ENCODE peak calls at places on chromosomes 2 and 18, in four cellular contexts. One of them, this sample, is unnamed.

GRCh38 chr2:156423674-156424282 is 12.4 kb upstream of the GPD2 start:
- DNase-seq in astrocyte of the spinal cord: no peak
- DNase-seq in Jurkat, Clone E6-1: no peak
- DNase-seq in fibroblast of the aortic adventitia: no peak
- DNase-seq in this sample: no peak

GRCh38 chr2:225566798-225567197 is 167.3 kb downstream of the NYAP2 start:
- DNase-seq in astrocyte of the spinal cord: no peak
- DNase-seq in Jurkat, Clone E6-1: no peak
- DNase-seq in fibroblast of the aortic adventitia: no peak
- DNase-seq in this sample: no peak

GRCh38 chr2:145644820-145645302 is 1124.9 kb upstream of the ZEB2 start:
- DNase-seq in astrocyte of the spinal cord: no peak
- DNase-seq in Jurkat, Clone E6-1: no peak
- DNase-seq in fibroblast of the aortic adventitia: no peak
- DNase-seq in this sample: no peak

GRCh38 chr2:99956232-99957030 is 186.0 kb downstream of the AFF3 start:
- DNase-seq in astrocyte of the spinal cord: no peak
- DNase-seq in Jurkat, Clone E6-1: no peak
- DNase-seq in fibroblast of the aortic adventitia: no peak
- DNase-seq in this sample: no peak

GRCh38 chr2:240364582-240364960 is 70.9 kb upstream of the GPC1 start:
- DNase-seq in astrocyte of the spinal cord: no peak
- DNase-seq in Jurkat, Clone E6-1: no peak
- DNase-seq in fibroblast of the aortic adventitia: no peak
- DNase-seq in this sample: no peak

GRCh38 chr2:197952540-197953202 is 148.3 kb downstream of the PLCL1 start:
- DNase-seq in astrocyte of the spinal cord: peak
- DNase-seq in Jurkat, Clone E6-1: no peak
- DNase-seq in fibroblast of the aortic adventitia: no peak
- DNase-seq in this sample: no peak

GRCh38 chr18:47100214-47100831 is 50.0 kb downstream of the HDHD2 start:
- DNase-seq in astrocyte of the spinal cord: peak
- DNase-seq in Jurkat, Clone E6-1: peak
- DNase-seq in fibroblast of the aortic adventitia: peak
- DNase-seq in this sample: peak

GRCh38 chr2:55553321-55553720 is 33.8 kb downstream of the CFAP36 start:
- DNase-seq in astrocyte of the spinal cord: no peak
- DNase-seq in Jurkat, Clone E6-1: no peak
- DNase-seq in fibroblast of the aortic adventitia: no peak
- DNase-seq in this sample: no peak

GRCh38 chr2:234147335-234147861 is 96.9 kb downstream of the SPP2 start:
- DNase-seq in astrocyte of the spinal cord: no peak
- DNase-seq in Jurkat, Clone E6-1: peak
- DNase-seq in fibroblast of the aortic adventitia: no peak
- DNase-seq in this sample: no peak

This sample was measured in transverse colon.